ENCODE peak calls at places on chromosome 15, in four cellular contexts. K, B, M and W are unnamed samples.

GRCh38 chr15:81825136-81825535 is 220.7 kb downstream of the MEX3B start:
- DNase-seq in M (no peak), K (no peak), B (no peak), W (no peak)

GRCh38 chr15:44763187-44763586 is 26.9 kb downstream of the TRIM69 start:
- DNase-seq in K (no peak), M (no peak), B (no peak), W (no peak)

GRCh38 chr15:54576303-54576935 is 598.2 kb downstream of the UNC13C start:
- DNase-seq in B (no peak), M (no peak), K (no peak), W (no peak)

GRCh38 chr15:31367021-31367729 is 40.5 kb downstream of the KLF13 start:
- DNase-seq in B (no peak), M (no peak), K (no peak), W (no peak)

GRCh38 chr15:48702569-48703239 is 57.2 kb upstream of the FBN1 start:
- DNase-seq in B (no peak), M (no peak), K (no peak), W (no peak)

GRCh38 chr15:84151205-84151931 is 84.2 kb upstream of the GOLGA6L4 start:
- DNase-seq in B (peak; percentile 42), M (no peak), K (no peak), W (no peak)

GRCh38 chr15:55434989-55435825 is 26.9 kb downstream of the PIERCE2 start:
- DNase-seq in K (peak; percentile 25), B (no peak), M (peak; percentile 66), W (no peak)

GRCh38 chr15:42919794-42920280 is 741 bp downstream of the TTBK2 start:
- DNase-seq in M (peak; percentile 23), K (peak; percentile 33), B (peak; percentile 66), W (no peak)

GRCh38 chr15:80596521-80596976 is 98.6 kb upstream of the ABHD17C start:
- DNase-seq in K (peak; percentile 21), M (no peak), B (no peak), W (no peak)

GRCh38 chr15:68415501-68416157 is 16.3 kb downstream of the ITGA11 start:
- DNase-seq in M (no peak), B (peak; percentile 74), K (no peak), W (no peak)

GRCh38 chr15:80998252-80998651 is 2.5 kb upstream of the TLNRD1 start:
- DNase-seq in K (no peak), B (no peak), M (no peak), W (no peak)

GRCh38 chr15:92097473-92098178 is 244.1 kb downstream of the SLCO3A1 start:
- DNase-seq in M (peak; percentile 71), B (no peak), K (peak; percentile 71), W (no peak)

GRCh38 chr15:97836003-97836402 is 124.5 kb upstream of the ARRDC4 start:
- DNase-seq in M (no peak), B (no peak), K (no peak), W (no peak)

GRCh38 chr15:64222573-64223361 is 59.9 kb upstream of the PPIB start:
- DNase-seq in B (no peak), M (no peak), K (no peak), W (no peak)
- H3K36me3 ChIP-seq in B (no peaks in the 10 kb centered on the region), M (no peaks in the 10 kb centered on the region), K (no peaks in the 10 kb centered on the region), W (no peaks in the 10 kb centered on the region)

GRCh38 chr15:57235865-57236264 is 140.4 kb upstream of the CGNL1 start:
- DNase-seq in K (no peak), M (no peak), B (no peak), W (no peak)

GRCh38 chr15:57235186-57235585 is 141.1 kb upstream of the CGNL1 start:
- DNase-seq in K (no peak), M (no peak), B (no peak), W (no peak)

GRCh38 chr15:57237676-57238075 is 138.6 kb upstream of the CGNL1 start:
- DNase-seq in M (no peak), B (no peak), K (no peak), W (no peak)

GRCh38 chr15:57237282-57237642 is 139.0 kb upstream of the CGNL1 start:
- DNase-seq in K (no peak), M (no peak), B (no peak), W (no peak)

DNA sequence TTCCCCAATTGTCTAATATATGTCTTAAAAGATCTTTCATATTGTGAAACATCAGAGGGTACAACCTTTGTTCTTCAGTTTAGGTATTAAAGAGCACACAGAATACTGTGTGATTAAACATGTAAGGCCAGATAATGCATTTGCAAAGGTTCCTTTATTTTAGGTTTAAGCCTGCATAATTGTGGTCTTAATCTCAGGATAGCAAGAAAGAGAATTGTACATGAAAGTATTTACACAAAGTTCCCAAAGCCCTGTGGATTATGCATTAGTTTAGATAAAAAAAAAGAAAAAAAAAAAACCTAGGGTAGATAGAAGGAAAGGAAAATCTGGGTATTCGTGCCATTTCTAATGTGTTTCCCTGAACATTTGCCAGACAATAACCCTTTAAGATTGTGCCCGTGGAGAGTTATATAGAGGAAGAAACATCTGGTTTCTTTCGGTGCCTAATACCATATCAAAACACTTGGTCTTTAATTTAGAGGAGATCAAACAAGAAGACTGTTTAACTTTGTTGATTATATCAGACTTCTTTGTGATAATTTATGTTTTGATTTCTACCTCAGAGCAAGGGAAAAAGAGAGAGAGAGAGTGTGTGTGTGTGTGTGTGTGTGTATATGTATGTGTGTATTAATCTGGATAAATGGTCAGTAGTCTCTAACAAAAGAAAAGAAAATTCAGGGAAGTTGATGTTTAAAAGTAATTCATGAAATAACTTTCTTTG is 139.6 kb upstream of the CGNL1 start:
- DNase-seq in M (no peak), B (no peak), K (no peak), W (no peak)
- H3K36me3 ChIP-seq in M (no peaks in the 10 kb centered on the region), B (no peaks in the 10 kb centered on the region), K (peaks cover 4% of the 10 kb centered on the region), W (peaks cover 28% of the 10 kb centered on the region)

GRCh38 chr15:74302821-74303359 is 64.6 kb downstream of the CYP11A1 start:
- DNase-seq in K (peak; percentile 53), M (no peak), B (peak; percentile 46), W (no peak)

GRCh38 chr15:74301583-74302374 is 65.7 kb downstream of the CCDC33 start:
- DNase-seq in K (no peak), M (no peak), B (no peak), W (no peak)

GRCh38 chr15:74297867-74298266 is 61.7 kb downstream of the CCDC33 start:
- DNase-seq in B (no peak), K (no peak), M (no peak), W (no peak)

GRCh38 chr15:74303741-74304309 is 63.6 kb downstream of the CYP11A1 start:
- DNase-seq in B (no peak), K (no peak), M (no peak), W (no peak)

DNA sequence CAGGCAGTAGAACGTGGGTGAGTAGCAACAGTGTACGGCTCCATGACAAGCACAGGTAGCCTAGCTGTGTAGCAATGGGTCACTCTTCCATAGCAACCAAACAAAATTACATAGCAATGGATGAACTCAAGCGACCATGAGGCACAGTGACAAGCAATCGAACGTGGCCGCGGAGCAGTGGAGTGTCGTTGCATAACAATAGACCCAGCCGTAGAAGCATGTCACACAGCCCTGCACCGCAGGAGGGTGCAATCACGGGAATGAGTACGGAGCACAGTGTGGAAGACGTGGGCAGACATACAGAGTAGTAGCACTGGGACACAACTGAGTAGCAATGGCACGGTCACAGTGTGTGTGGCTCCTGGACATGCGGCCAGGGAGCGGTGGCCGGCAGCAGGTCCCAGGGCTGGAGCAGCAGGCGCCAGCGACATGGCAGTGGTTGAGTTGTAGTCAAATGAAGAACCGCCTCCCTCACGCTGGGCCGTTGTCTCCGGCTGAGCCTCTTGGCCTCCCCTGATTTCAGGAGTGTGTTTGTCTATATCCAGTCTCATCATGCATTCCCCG is 64.0 kb downstream of the CCDC33 start:
- DNase-seq in M (no peak), K (no peak), B (no peak), W (no peak)
- H3K36me3 ChIP-seq in M (no peaks in the 10 kb centered on the region), K (no peaks in the 10 kb centered on the region), B (no peaks in the 10 kb centered on the region), W (no peaks in the 10 kb centered on the region)

GRCh38 chr15:37037256-37037655 is 63.1 kb downstream of the MEIS2 start:
- DNase-seq in B (no peak), K (no peak), M (no peak), W (no peak)

GRCh38 chr15:37034392-37034791 is 66.0 kb downstream of the MEIS2 start:
- DNase-seq in B (no peak), M (peak; percentile 22), K (no peak), W (no peak)

GRCh38 chr15:37034835-37035234 is 65.5 kb downstream of the MEIS2 start:
- DNase-seq in K (no peak), B (no peak), M (peak; percentile 41), W (no peak)

GRCh38 chr15:37038036-37038715 is 62.2 kb downstream of the MEIS2 start:
- DNase-seq in K (no peak), M (no peak), B (no peak), W (no peak)

GRCh38 chr15:37035349-37035748 is 65.0 kb downstream of the MEIS2 start:
- DNase-seq in K (no peak), M (no peak), B (no peak), W (no peak)
- H3K36me3 ChIP-seq in K (no peaks in the 10 kb centered on the region), M (no peaks in the 10 kb centered on the region), B (peaks cover 3% of the 10 kb centered on the region), W (peaks cover 11% of the 10 kb centered on the region)

GRCh38 chr15:63679588-63679987 is 82.4 kb downstream of the FBXL22 start:
- DNase-seq in M (no peak), B (no peak), K (no peak), W (no peak)

GRCh38 chr15:63686352-63686751 is 89.2 kb downstream of the FBXL22 start:
- DNase-seq in M (no peak), B (no peak), K (no peak), W (no peak)

GRCh38 chr15:63678383-63678782 is 81.2 kb downstream of the FBXL22 start:
- DNase-seq in M (no peak), K (no peak), B (no peak), W (no peak)

GRCh38 chr15:63677778-63678177 is 80.6 kb downstream of the FBXL22 start:
- DNase-seq in M (no peak), K (peak; percentile 98), B (no peak), W (peak; percentile 92)

DNA sequence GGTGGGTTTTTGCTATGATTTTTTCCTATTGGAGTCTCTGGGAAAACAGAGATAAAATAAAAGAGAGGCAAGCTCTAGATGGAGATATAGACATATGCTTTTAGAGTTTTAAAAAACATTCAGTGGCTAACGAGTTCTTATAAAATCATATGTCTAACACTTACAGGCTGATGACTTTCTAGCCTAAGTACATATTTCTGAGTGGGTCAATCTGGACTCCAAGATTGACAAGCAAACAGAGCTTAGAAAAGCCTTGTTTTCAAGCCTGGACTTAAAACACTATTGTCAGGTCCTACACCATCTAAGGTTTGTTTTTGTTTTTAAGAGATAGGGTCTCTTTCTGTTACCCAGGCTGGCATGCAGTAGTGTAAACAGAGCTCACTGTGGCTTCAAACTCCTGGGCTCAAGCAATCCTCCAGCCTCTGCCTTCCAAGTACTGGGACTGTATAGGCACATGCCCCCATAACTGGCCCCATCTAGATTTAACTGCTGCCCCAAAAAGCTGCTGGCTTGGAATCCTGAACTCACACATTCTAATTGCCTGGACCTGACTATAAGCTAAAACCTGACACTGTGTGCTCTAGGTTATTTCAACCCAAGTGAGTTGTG is 86.3 kb downstream of the FBXL22 start:
- DNase-seq in B (no peak), M (no peak), K (no peak), W (no peak)
- H3K36me3 ChIP-seq in B (peaks cover 12% of the 10 kb centered on the region), M (peaks cover 4% of the 10 kb centered on the region), K (no peaks in the 10 kb centered on the region), W (peaks cover 99% of the 10 kb centered on the region)

GRCh38 chr15:101641894-101642293 is 10.3 kb downstream of the TM2D3 start:
- DNase-seq in K (no peak), M (peak; percentile 81), B (no peak), W (no peak)
- H3K36me3 ChIP-seq in K (peaks cover 5% of the 10 kb centered on the region), M (peaks cover 8% of the 10 kb centered on the region), B (peaks cover 14% of the 10 kb centered on the region), W (peaks cover 74% of the 10 kb centered on the region)